ENCODE peak calls at places on chromosomes 16 and 17, in ten cellular contexts. M is EL; W is gastrocnemius medialis; F is fibroblast of pulmonary artery; B is transverse colon; K is activated naive CD8-positive, alpha-beta T cell treated with anti-CD3 and anti-CD28 coated beads for 36 hours; E is activated CD8-positive, alpha-beta memory T cell treated with anti-CD3 and anti-CD28 coated beads for 1 hour; G is CD4-positive, alpha-beta T cell; C is neural progenitor cell; V is NCI-H460. O is an unnamed sample.

GRCh38 chr17:18257747-18258355 is 687 bp downstream of the FLII start:
- DNase-seq in M (peak), F (peak), V (peak), W (peak), C (peak), E (no peak), K (peak), B (peak), G (peak), O (peak)

GRCh38 chr17:37276475-37276874 is 99.3 kb upstream of the C17orf78 start:
- DNase-seq in F (no peak), W (no peak), B (no peak), V (peak), G (no peak), M (peak), K (no peak), C (no peak), E (no peak), O (no peak)

GRCh38 chr16:68792465-68793324 is 50.6 kb upstream of the TANGO6 start:
- DNase-seq in M (peak), V (no peak), B (peak), G (no peak), W (no peak), F (peak), K (no peak), E (no peak), C (no peak), O (no peak)

GRCh38 chr17:29212681-29213121 is 32.5 kb upstream of the MYO18A start:
- DNase-seq in V (no peak), B (no peak), F (no peak), G (no peak), K (no peak), M (peak), C (no peak), W (no peak), E (no peak), O (no peak)

GRCh38 chr16:58022601-58023371 is 2.8 kb upstream of the MMP15 start:
- DNase-seq in V (no peak), W (peak), F (peak), M (peak), K (no peak), C (no peak), E (no peak), G (no peak), B (peak), O (no peak)

GRCh38 chr17:30415491-30415890 is 36.8 kb downstream of the CPD start:
- DNase-seq in V (no peak), B (no peak), E (no peak), M (peak), F (no peak), W (no peak), G (no peak), C (no peak), K (no peak), O (no peak)

GRCh38 chr17:44924107-44924544 is 8.8 kb upstream of the GFAP start:
- DNase-seq in F (no peak), B (peak), M (no peak), W (peak), G (no peak), K (no peak), V (no peak), C (no peak), E (no peak), O (no peak)

GRCh38 chr16:73230651-73231050 is 182.7 kb upstream of the ZFHX3 start:
- DNase-seq in G (no peak), M (no peak), B (no peak), E (no peak), F (no peak), V (no peak), K (no peak), C (no peak), W (no peak), O (no peak)

GRCh38 chr17:62792122-62792800 is 15.9 kb downstream of the MARCHF10 start:
- DNase-seq in K (no peak), E (no peak), C (no peak), M (peak), W (no peak), F (peak), G (no peak), B (no peak), V (peak), O (no peak)

GRCh38 chr16:84677017-84677803 is 22.6 kb upstream of the USP10 start:
- DNase-seq in W (no peak), B (no peak), C (peak), F (no peak), G (no peak), E (no peak), V (no peak), K (no peak), M (no peak), O (no peak)

GRCh38 chr17:45782889-45783592 is 1.1 kb upstream of the CRHR1 start:
- DNase-seq in K (peak), F (no peak), E (no peak), V (peak), B (no peak), M (no peak), G (peak), C (peak), W (no peak), O (peak)

GRCh38 chr17:6473128-6473767 is 29.0 kb downstream of the PIMREG start:
- DNase-seq in K (peak), W (peak), C (peak), M (peak), B (peak), V (peak), G (peak), E (peak), F (peak), O (peak)

GRCh38 chr17:47279062-47279801 is 25.6 kb downstream of the ITGB3 start:
- DNase-seq in C (no peak), W (peak), F (peak), K (no peak), B (peak), E (no peak), G (no peak), V (no peak), M (peak), O (no peak)

O was measured in nephron progenitor cell.